ENCODE peak calls at places on chromosomes 11 and 22, in eight cellular contexts. One of them, this sample, is unnamed.

GRCh38 chr11:86418513-86418912 is 43.8 kb downstream of the CCDC81 start:
- DNase-seq in PC-3: no peak
- DNase-seq in right cardiac atrium: no peak
- DNase-seq in GM23248: no peak
- DNase-seq in ovary: no peak
- DNase-seq in vagina: no peak
- DNase-seq in cardiac muscle cell: no peak
- DNase-seq in heart right ventricle: no peak
- DNase-seq in this sample: no peak

GRCh38 chr11:67418476-67419281 is 3.2 kb downstream of the CARNS1 start:
- DNase-seq in ovary: no peak
- DNase-seq in cardiac muscle cell: no peak
- DNase-seq in right cardiac atrium: peak; percentile 74
- DNase-seq in PC-3: no peak
- DNase-seq in GM23248: no peak
- DNase-seq in vagina: no peak
- DNase-seq in heart right ventricle: peak; percentile 62
- DNase-seq in this sample: peak; percentile 64

GRCh38 chr22:23909258-23909898 is 15.2 kb downstream of the MIF start:
- DNase-seq in right cardiac atrium: no peak
- DNase-seq in vagina: no peak
- DNase-seq in GM23248: no peak
- DNase-seq in cardiac muscle cell: no peak
- DNase-seq in heart right ventricle: no peak
- DNase-seq in PC-3: no peak
- DNase-seq in ovary: peak; percentile 34
- DNase-seq in this sample: no peak

GRCh38 chr11:2122222-2122906 is 16.8 kb downstream of the IGF2 start:
- DNase-seq in heart right ventricle: no peak
- DNase-seq in PC-3: peak; percentile 30
- DNase-seq in vagina: no peak
- DNase-seq in right cardiac atrium: peak; percentile 45
- DNase-seq in ovary: no peak
- DNase-seq in GM23248: no peak
- DNase-seq in cardiac muscle cell: no peak
- DNase-seq in this sample: no peak

GRCh38 chr11:78438298-78438975 is 20.8 kb upstream of the GAB2 start:
- DNase-seq in vagina: no peak
- DNase-seq in cardiac muscle cell: no peak
- DNase-seq in GM23248: no peak
- DNase-seq in ovary: no peak
- DNase-seq in heart right ventricle: no peak
- DNase-seq in PC-3: no peak
- DNase-seq in right cardiac atrium: no peak
- DNase-seq in this sample: no peak

GRCh38 chr22:29275167-29275566 is 7.1 kb downstream of the EWSR1 start:
- DNase-seq in PC-3: no peak
- DNase-seq in GM23248: no peak
- DNase-seq in vagina: no peak
- DNase-seq in cardiac muscle cell: no peak
- DNase-seq in ovary: no peak
- DNase-seq in heart right ventricle: no peak
- DNase-seq in right cardiac atrium: no peak
- DNase-seq in this sample: no peak

GRCh38 chr11:100789500-100789899 is 102.4 kb downstream of the ARHGAP42 start:
- DNase-seq in PC-3: peak; percentile 33
- DNase-seq in ovary: no peak
- DNase-seq in heart right ventricle: peak; percentile 25
- DNase-seq in GM23248: no peak
- DNase-seq in vagina: no peak
- DNase-seq in right cardiac atrium: peak; percentile 50
- DNase-seq in cardiac muscle cell: peak; percentile 36
- DNase-seq in this sample: no peak

GRCh38 chr11:71129624-71130023 is 122.8 kb downstream of the SHANK2 start:
- DNase-seq in right cardiac atrium: no peak
- DNase-seq in PC-3: no peak
- DNase-seq in heart right ventricle: no peak
- DNase-seq in cardiac muscle cell: no peak
- DNase-seq in GM23248: peak; percentile 38
- DNase-seq in ovary: no peak
- DNase-seq in vagina: no peak
- DNase-seq in this sample: no peak

GRCh38 chr11:133889188-133889587 is 43.9 kb upstream of the SPATA19 start:
- DNase-seq in PC-3: no peak
- DNase-seq in vagina: peak; percentile 40
- DNase-seq in heart right ventricle: no peak
- DNase-seq in right cardiac atrium: no peak
- DNase-seq in ovary: no peak
- DNase-seq in cardiac muscle cell: no peak
- DNase-seq in GM23248: no peak
- DNase-seq in this sample: no peak

GRCh38 chr22:36329217-36330078 is 58.3 kb downstream of the MYH9 start:
- DNase-seq in heart right ventricle: no peak
- DNase-seq in right cardiac atrium: peak; percentile 82
- DNase-seq in ovary: no peak
- DNase-seq in vagina: no peak
- DNase-seq in cardiac muscle cell: peak; percentile 96
- DNase-seq in PC-3: peak; percentile 95
- DNase-seq in GM23248: peak; percentile 72
- DNase-seq in this sample: peak; percentile 90

GRCh38 chr11:134843020-134843419 is 431.0 kb upstream of the B3GAT1 start:
- DNase-seq in right cardiac atrium: no peak
- DNase-seq in vagina: no peak
- DNase-seq in heart right ventricle: no peak
- DNase-seq in cardiac muscle cell: no peak
- DNase-seq in GM23248: no peak
- DNase-seq in ovary: no peak
- DNase-seq in PC-3: no peak
- DNase-seq in this sample: no peak

GRCh38 chr11:18907391-18907790 is 31.8 kb downstream of the MRGPRX1 start:
- DNase-seq in cardiac muscle cell: no peak
- DNase-seq in PC-3: no peak
- DNase-seq in right cardiac atrium: no peak
- DNase-seq in heart right ventricle: no peak
- DNase-seq in GM23248: no peak
- DNase-seq in ovary: no peak
- DNase-seq in vagina: no peak
- DNase-seq in this sample: no peak

GRCh38 chr22:40383905-40384304 is 13.5 kb downstream of the SGSM3 start:
- DNase-seq in right cardiac atrium: no peak
- DNase-seq in GM23248: peak; percentile 68
- DNase-seq in vagina: no peak
- DNase-seq in ovary: peak; percentile 56
- DNase-seq in PC-3: no peak
- DNase-seq in cardiac muscle cell: no peak
- DNase-seq in heart right ventricle: no peak
- DNase-seq in this sample: no peak

GRCh38 chr11:74577624-74578396 is 14.6 kb upstream of the POLD3 start:
- DNase-seq in right cardiac atrium: no peak
- DNase-seq in PC-3: no peak
- DNase-seq in vagina: no peak
- DNase-seq in heart right ventricle: no peak
- DNase-seq in ovary: no peak
- DNase-seq in GM23248: peak; percentile 27
- DNase-seq in cardiac muscle cell: peak; percentile 21
- DNase-seq in this sample: no peak

GRCh38 chr11:12687216-12687623 is 13.0 kb downstream of the TEAD1 start:
- DNase-seq in ovary: no peak
- DNase-seq in PC-3: peak; percentile 57
- DNase-seq in cardiac muscle cell: no peak
- DNase-seq in heart right ventricle: no peak
- DNase-seq in right cardiac atrium: no peak
- DNase-seq in GM23248: no peak
- DNase-seq in vagina: no peak
- DNase-seq in this sample: no peak

GRCh38 chr22:22893077-22893805 is 5.6 kb downstream of the IGLL5 start:
- DNase-seq in PC-3: no peak
- DNase-seq in right cardiac atrium: no peak
- DNase-seq in GM23248: no peak
- DNase-seq in cardiac muscle cell: no peak
- DNase-seq in heart right ventricle: no peak
- DNase-seq in vagina: no peak
- DNase-seq in ovary: no peak
- DNase-seq in this sample: no peak

GRCh38 chr11:14095882-14096281 is 133.4 kb downstream of the SPON1 start:
- DNase-seq in vagina: no peak
- DNase-seq in cardiac muscle cell: no peak
- DNase-seq in GM23248: peak; percentile 63
- DNase-seq in right cardiac atrium: no peak
- DNase-seq in ovary: no peak
- DNase-seq in heart right ventricle: no peak
- DNase-seq in PC-3: peak; percentile 43
- DNase-seq in this sample: no peak

GRCh38 chr11:38791346-38791961 is 2193.4 kb upstream of the RAG2 start:
- DNase-seq in GM23248: peak; percentile 79
- DNase-seq in heart right ventricle: no peak
- DNase-seq in cardiac muscle cell: peak; percentile 88
- DNase-seq in ovary: peak; percentile 22
- DNase-seq in right cardiac atrium: no peak
- DNase-seq in vagina: no peak
- DNase-seq in PC-3: peak; percentile 75
- DNase-seq in this sample: no peak

GRCh38 chr11:36009469-36009868 is 65.6 kb downstream of the LDLRAD3 start:
- DNase-seq in right cardiac atrium: no peak
- DNase-seq in GM23248: peak; percentile 67
- DNase-seq in ovary: no peak
- DNase-seq in PC-3: peak; percentile 69
- DNase-seq in vagina: no peak
- DNase-seq in heart right ventricle: no peak
- DNase-seq in cardiac muscle cell: no peak
- DNase-seq in this sample: no peak

GRCh38 chr11:123702137-123702536 is 39.3 kb downstream of the ZNF202 start:
- DNase-seq in ovary: no peak
- DNase-seq in vagina: no peak
- DNase-seq in PC-3: no peak
- DNase-seq in GM23248: no peak
- DNase-seq in right cardiac atrium: peak; percentile 54
- DNase-seq in heart right ventricle: peak; percentile 17
- DNase-seq in cardiac muscle cell: no peak
- DNase-seq in this sample: no peak

GRCh38 chr11:12149672-12150225 is 39.4 kb downstream of the MICAL2 start:
- DNase-seq in PC-3: no peak
- DNase-seq in ovary: no peak
- DNase-seq in right cardiac atrium: no peak
- DNase-seq in GM23248: no peak
- DNase-seq in cardiac muscle cell: no peak
- DNase-seq in heart right ventricle: no peak
- DNase-seq in vagina: no peak
- DNase-seq in this sample: no peak

GRCh38 chr11:9569588-9570164 is 3.8 kb upstream of the WEE1 start:
- DNase-seq in heart right ventricle: no peak
- DNase-seq in right cardiac atrium: no peak
- DNase-seq in ovary: no peak
- DNase-seq in vagina: no peak
- DNase-seq in cardiac muscle cell: no peak
- DNase-seq in GM23248: no peak
- DNase-seq in PC-3: no peak
- DNase-seq in this sample: no peak

GRCh38 chr22:44669725-44670027 is 32.3 kb upstream of the PRR5 start:
- DNase-seq in GM23248: peak; percentile 71
- DNase-seq in ovary: no peak
- DNase-seq in heart right ventricle: no peak
- DNase-seq in cardiac muscle cell: peak; percentile 47
- DNase-seq in right cardiac atrium: peak; percentile 65
- DNase-seq in PC-3: no peak
- DNase-seq in vagina: no peak
- DNase-seq in this sample: no peak

GRCh38 chr11:65854161-65854592 is 3.8 kb downstream of the CFL1 start:
- DNase-seq in cardiac muscle cell: no peak
- DNase-seq in vagina: no peak
- DNase-seq in GM23248: no peak
- DNase-seq in ovary: no peak
- DNase-seq in right cardiac atrium: no peak
- DNase-seq in PC-3: no peak
- DNase-seq in heart right ventricle: no peak
- DNase-seq in this sample: no peak
- H3K4me1 ChIP-seq in cardiac muscle cell: peaks cover 5% of the 10 kb centered on the region
- H3K4me1 ChIP-seq in vagina: peaks cover 24% of the 10 kb centered on the region
- H3K4me1 ChIP-seq in GM23248: peaks cover 5% of the 10 kb centered on the region
- H3K4me1 ChIP-seq in ovary: peaks cover 5% of the 10 kb centered on the region
- H3K4me1 ChIP-seq in right cardiac atrium: no peaks in the 10 kb centered on the region
- H3K4me1 ChIP-seq in PC-3: peaks cover 26% of the 10 kb centered on the region
- H3K4me1 ChIP-seq in heart right ventricle: peaks cover 25% of the 10 kb centered on the region
- H3K4me1 ChIP-seq in this sample: peaks cover 47% of the 10 kb centered on the region

GRCh38 chr11:95793111-95793510 is 2.8 kb downstream of the CEP57 start:
- DNase-seq in GM23248: peak; percentile 29
- DNase-seq in cardiac muscle cell: no peak
- DNase-seq in ovary: no peak
- DNase-seq in right cardiac atrium: no peak
- DNase-seq in PC-3: no peak
- DNase-seq in heart right ventricle: no peak
- DNase-seq in vagina: no peak
- DNase-seq in this sample: no peak
- H3K4me1 ChIP-seq in GM23248: peaks cover 12% of the 10 kb centered on the region
- H3K4me1 ChIP-seq in cardiac muscle cell: peaks cover 14% of the 10 kb centered on the region
- H3K4me1 ChIP-seq in ovary: peaks cover 8% of the 10 kb centered on the region
- H3K4me1 ChIP-seq in right cardiac atrium: no peaks in the 10 kb centered on the region
- H3K4me1 ChIP-seq in PC-3: peaks cover 35% of the 10 kb centered on the region
- H3K4me1 ChIP-seq in heart right ventricle: peaks cover 21% of the 10 kb centered on the region
- H3K4me1 ChIP-seq in vagina: peaks cover 31% of the 10 kb centered on the region
- H3K4me1 ChIP-seq in this sample: peaks cover 28% of the 10 kb centered on the region

GRCh38 chr11:96949464-96949863 is 559.7 kb downstream of the JRKL start:
- DNase-seq in right cardiac atrium: no peak
- DNase-seq in PC-3: no peak
- DNase-seq in vagina: no peak
- DNase-seq in ovary: no peak
- DNase-seq in heart right ventricle: no peak
- DNase-seq in GM23248: no peak
- DNase-seq in cardiac muscle cell: no peak
- DNase-seq in this sample: no peak
- H3K4me1 ChIP-seq in right cardiac atrium: no peaks in the 10 kb centered on the region
- H3K4me1 ChIP-seq in PC-3: no peaks in the 10 kb centered on the region
- H3K4me1 ChIP-seq in vagina: no peaks in the 10 kb centered on the region
- H3K4me1 ChIP-seq in ovary: no peaks in the 10 kb centered on the region
- H3K4me1 ChIP-seq in heart right ventricle: no peaks in the 10 kb centered on the region
- H3K4me1 ChIP-seq in GM23248: no peaks in the 10 kb centered on the region
- H3K4me1 ChIP-seq in cardiac muscle cell: no peaks in the 10 kb centered on the region
- H3K4me1 ChIP-seq in this sample: no peaks in the 10 kb centered on the region

DNA sequence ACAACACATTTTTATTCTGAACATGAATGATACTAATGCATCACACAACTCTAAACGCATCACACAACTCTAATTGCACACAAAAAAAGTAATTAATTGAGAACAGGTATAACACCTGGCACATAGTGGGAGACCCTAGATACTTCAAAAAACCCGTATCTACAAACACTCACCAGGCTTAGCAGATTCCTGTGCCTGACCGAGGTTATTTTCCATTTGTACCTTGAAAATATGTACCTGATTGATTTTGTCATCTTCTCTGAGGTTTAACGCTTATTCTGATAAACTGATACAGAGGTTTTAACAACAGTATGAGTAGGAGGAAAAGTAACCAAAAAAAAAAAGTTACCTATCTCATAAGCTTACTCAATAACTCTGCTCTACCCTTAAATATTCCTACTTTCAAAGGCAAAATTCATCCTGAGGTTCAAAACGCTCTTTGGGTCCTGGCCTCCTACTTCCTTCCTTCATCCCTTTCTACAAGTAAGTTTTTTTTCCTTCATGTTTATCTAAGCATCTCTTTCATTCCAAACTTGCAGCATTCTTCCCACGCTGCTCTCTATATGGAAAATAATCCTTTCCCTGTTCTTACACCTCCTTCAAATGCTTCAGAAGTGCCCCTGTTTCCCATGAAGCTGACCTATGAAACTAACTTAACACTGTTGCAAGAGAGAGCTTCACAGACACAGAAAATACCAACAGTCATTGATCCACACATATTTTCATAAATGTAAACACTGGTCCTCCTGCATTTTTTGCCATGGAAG is 73.3 kb downstream of the ETS1 start:
- DNase-seq in cardiac muscle cell: no peak
- DNase-seq in ovary: no peak
- DNase-seq in PC-3: no peak
- DNase-seq in right cardiac atrium: no peak
- DNase-seq in GM23248: peak; percentile 9
- DNase-seq in vagina: no peak
- DNase-seq in heart right ventricle: no peak
- DNase-seq in this sample: peak; percentile 21
- H3K4me1 ChIP-seq in cardiac muscle cell: peaks cover 5% of the 10 kb centered on the region
- H3K4me1 ChIP-seq in ovary: peaks cover 44% of the 10 kb centered on the region
- H3K4me1 ChIP-seq in PC-3: peaks cover 74% of the 10 kb centered on the region
- H3K4me1 ChIP-seq in right cardiac atrium: peaks cover 8% of the 10 kb centered on the region
- H3K4me1 ChIP-seq in GM23248: peaks cover 66% of the 10 kb centered on the region
- H3K4me1 ChIP-seq in vagina: peaks cover 92% of the 10 kb centered on the region
- H3K4me1 ChIP-seq in heart right ventricle: peaks cover 98% of the 10 kb centered on the region
- H3K4me1 ChIP-seq in this sample: peaks cover 61% of the 10 kb centered on the region

This sample was measured in CD8-positive, alpha-beta memory T cell.